ENCODE peak calls at places on chromosomes 3 and 15, in six cellular contexts. R is GM23248, H is uterus, V is NCI-H2081, J is cardiac fibroblast, Z is thoracic aorta. Y is an unnamed sample.

GRCh38 chr15:85047271-85047948 is 65.8 kb downstream of the PDE8A start:
- DNase-seq in R (peak), H (no peak), V (peak), J (peak), Z (no peak), Y (peak)

GRCh38 chr3:22960326-22960984 is 242.7 kb upstream of the UBE2E2 start:
- DNase-seq in R (peak), H (peak), V (peak), J (peak), Z (no peak), Y (peak)

GRCh38 chr3:173038484-173038871 is 102.6 kb downstream of the SPATA16 start:
- DNase-seq in R (no peak), H (no peak), V (no peak), J (no peak), Z (no peak), Y (no peak)

GRCh38 chr3:33115024-33115768 is 1.4 kb downstream of the CRTAP start:
- DNase-seq in R (peak), H (peak), V (no peak), J (peak), Z (peak), Y (peak)

GRCh38 chr3:151282921-151283320 is 4.6 kb upstream of the P2RY14 start:
- DNase-seq in R (peak), H (no peak), V (peak), J (peak), Z (no peak), Y (peak)

GRCh38 chr3:29167180-29167579 is 113.7 kb upstream of the RBMS3 start:
- DNase-seq in R (no peak), H (no peak), V (no peak), J (no peak), Z (no peak), Y (no peak)

GRCh38 chr3:140470211-140470610 is 207.7 kb upstream of the TRIM42 start:
- DNase-seq in R (no peak), H (no peak), V (no peak), J (no peak), Z (no peak), Y (no peak)

GRCh38 chr3:136790786-136791185 is 28.1 kb upstream of the SLC35G2 start:
- DNase-seq in R (no peak), H (no peak), V (no peak), J (no peak), Z (no peak), Y (no peak)

GRCh38 chr15:68447976-68448755 is 16.2 kb upstream of the ITGA11 start:
- DNase-seq in R (no peak), H (no peak), V (no peak), J (no peak), Z (no peak), Y (no peak)

GRCh38 chr15:99252326-99252725 is 1.0 kb downstream of the LRRC28 start:
- DNase-seq in R (peak), H (no peak), V (no peak), J (no peak), Z (no peak), Y (no peak)

GRCh38 chr3:194481525-194482195 is 5.1 kb downstream of the ATP13A3 start:
- DNase-seq in R (no peak), H (no peak), V (no peak), J (no peak), Z (no peak), Y (no peak)

GRCh38 chr3:128794788-128795649 is 69.0 kb downstream of the RAB7A start:
- DNase-seq in R (peak), H (peak), V (peak), J (peak), Z (no peak), Y (peak)

GRCh38 chr3:117355566-117355965 is 646.0 kb downstream of the TUSC7 start:
- DNase-seq in R (peak), H (no peak), V (peak), J (peak), Z (no peak), Y (peak)

GRCh38 chr15:78313383-78313782 is 14.0 kb upstream of the SKIC8 start:
- DNase-seq in R (no peak), H (no peak), V (no peak), J (no peak), Z (no peak), Y (no peak)

GRCh38 chr3:32138545-32139104 is 32.2 kb downstream of the GPD1L start:
- DNase-seq in R (no peak), H (no peak), V (no peak), J (no peak), Z (no peak), Y (no peak)

GRCh38 chr3:45055032-45055410 is 28.9 kb downstream of the CLEC3B start:
- DNase-seq in R (peak), H (no peak), V (no peak), J (peak), Z (no peak), Y (no peak)

GRCh38 chr3:59502806-59503205 is 453.0 kb upstream of the CFAP20DC start:
- DNase-seq in R (peak), H (no peak), V (no peak), J (peak), Z (no peak), Y (peak)

GRCh38 chr3:58657571-58658141 is 8.9 kb downstream of the FAM3D start:
- DNase-seq in R (no peak), H (no peak), V (no peak), J (no peak), Z (no peak), Y (no peak)

GRCh38 chr15:63895194-63895593 is 61.4 kb upstream of the HERC1 start:
- DNase-seq in R (no peak), H (no peak), V (no peak), J (no peak), Z (no peak), Y (no peak)

GRCh38 chr3:122973893-122974615 is 53.5 kb downstream of the SEMA5B start:
- DNase-seq in R (no peak), H (no peak), V (no peak), J (no peak), Z (no peak), Y (no peak)

GRCh38 chr15:60592386-60593339 is 113.7 kb upstream of the ICE2 start:
- DNase-seq in R (peak), H (peak), V (peak), J (peak), Z (peak), Y (peak)

GRCh38 chr3:188631291-188632010 is 477.5 kb downstream of the LPP start:
- DNase-seq in R (peak), H (no peak), V (no peak), J (peak), Z (no peak), Y (peak)

GRCh38 chr15:40069178-40070165 is 30.5 kb upstream of the SRP14 start:
- DNase-seq in R (peak), H (peak), V (peak), J (peak), Z (peak), Y (peak)

GRCh38 chr3:8637348-8637747 is 7.2 kb downstream of the SSUH2 start:
- DNase-seq in R (no peak), H (no peak), V (no peak), J (no peak), Z (no peak), Y (no peak)

GRCh38 chr3:172036541-172037215 is 2.7 kb upstream of the FNDC3B start:
- DNase-seq in R (no peak), H (no peak), V (no peak), J (no peak), Z (no peak), Y (no peak)

GRCh38 chr3:141403576-141403975 is 35.3 kb downstream of the ZBTB38 start:
- DNase-seq in R (no peak), H (no peak), V (no peak), J (no peak), Z (no peak), Y (no peak)

GRCh38 chr15:41001524-41001923 is 48.3 kb downstream of the CHAC1 start:
- DNase-seq in R (no peak), H (no peak), V (no peak), J (no peak), Z (no peak), Y (no peak)

GRCh38 chr3:71195492-71195891 is 388.0 kb downstream of the FOXP1 start:
- DNase-seq in R (no peak), H (no peak), V (peak), J (no peak), Z (no peak), Y (peak)

GRCh38 chr3:13148561-13149330 is 75.5 kb upstream of the IQSEC1 start:
- DNase-seq in R (no peak), H (no peak), V (no peak), J (no peak), Z (no peak), Y (no peak)

GRCh38 chr15:89504166-89504565 is 7.8 kb upstream of the RHCG start:
- DNase-seq in R (no peak), H (no peak), V (no peak), J (no peak), Z (no peak), Y (no peak)

GRCh38 chr3:57061556-57061955 is 1.1 kb downstream of the SPATA12 start:
- DNase-seq in R (no peak), H (no peak), V (no peak), J (no peak), Z (no peak), Y (no peak)

GRCh38 chr3:126676919-126677705 is 22.2 kb upstream of the TXNRD3 start:
- DNase-seq in R (peak), H (no peak), V (no peak), J (no peak), Z (no peak), Y (no peak)

GRCh38 chr15:89926158-89926557 is 13.4 kb upstream of the ARPIN start:
- DNase-seq in R (peak), H (no peak), V (no peak), J (peak), Z (no peak), Y (no peak)